ENCODE peak calls at places on chromosome 19, in four cellular contexts. B, N, M and L are unnamed samples.

GRCh38 chr19:3528080-3528479 is 10.9 kb upstream of the TEKTIP1 start:
- DNase-seq in B (no peak), N (no peak), M (no peak), L (no peak)

GRCh38 chr19:18940791-18941627 is at the start of gene HOMER3:
- DNase-seq in B (peak), N (peak), M (peak), L (peak)

GRCh38 chr19:13995017-13995728 is 10.9 kb downstream of the RFX1 start:
- DNase-seq in B (no peak), N (no peak), M (no peak), L (no peak)

GRCh38 chr19:14496849-14497346 is 971 bp upstream of the GIPC1 start:
- DNase-seq in B (no peak), N (no peak), M (no peak), L (no peak)

GRCh38 chr19:35959040-35959967 is 23.1 kb downstream of the LRFN3 start:
- DNase-seq in B (peak), N (no peak), M (peak), L (no peak)

GRCh38 chr19:15264061-15264932 is 32.0 kb upstream of the EPHX3 start:
- DNase-seq in B (peak), N (peak), M (peak), L (peak)

GRCh38 chr19:13965377-13965896 is 13.1 kb downstream of the DCAF15 start:
- DNase-seq in B (no peak), N (no peak), M (no peak), L (no peak)

GRCh38 chr19:34365463-34366401 is 736 bp downstream of the GPI start:
- DNase-seq in B (peak), N (no peak), M (no peak), L (peak)

GRCh38 chr19:47229674-47230121 is 1.3 kb downstream of the BBC3 start:
- DNase-seq in B (no peak), N (no peak), M (no peak), L (no peak)

GRCh38 chr19:14890616-14891379 is 4.9 kb upstream of the OR7A17 start:
- DNase-seq in B (no peak), N (no peak), M (no peak), L (no peak)